ENCODE peak calls at places on chromosomes 1 and 21, in eight cellular contexts. E is ELR; D is NCI-H1436; X is hypothalamus; I is activated T-helper 1 cell treated with anti-CD3 and anti-CD28 coated beads, Interleukin-12 subunit alpha, Interleukin-12 subunit beta, Interleukin-2, Interleukin-4 antibody, amounts not matched to agents 30 ng/mL and 10 ng/mL and 1 ng/mL, durations not matched to agents 14 hours and 24 hours and 36 hours; Z is fibroblast of the conjunctiva; R is esophagus squamous epithelium; N is GM04504. W is an unnamed sample.

GRCh38 chr21:41956926-41957729 is 3.3 kb upstream of the C2CD2 start:
- DNase-seq in R (no peak), D (no peak), I (no peak), X (no peak), N (peak; percentile 64), E (peak; percentile 89), Z (no peak), W (peak; percentile 95)

GRCh38 chr1:36206323-36206858 is 17.9 kb upstream of the THRAP3 start:
- DNase-seq in R (no peak), Z (no peak), D (no peak), N (no peak), I (no peak), X (no peak), E (no peak), W (no peak)

GRCh38 chr1:10295471-10296085 is 85.2 kb downstream of the KIF1B start:
- DNase-seq in D (no peak), N (no peak), R (no peak), X (peak; percentile 32), I (no peak), Z (no peak), E (no peak), W (no peak)

GRCh38 chr1:85911742-85912141 is 203.5 kb upstream of the ZNHIT6 start:
- DNase-seq in E (peak; percentile 49), I (no peak), X (no peak), R (no peak), D (no peak), N (no peak), Z (no peak), W (peak; percentile 24)

GRCh38 chr1:73674945-73675561 is 522.9 kb downstream of the LRRIQ3 start:
- DNase-seq in Z (no peak), I (no peak), R (no peak), E (peak; percentile 29), N (peak; percentile 0), X (no peak), D (peak; percentile 13), W (peak; percentile 12)

GRCh38 chr1:90045853-90046563 is 51.1 kb downstream of the ZNF326 start:
- DNase-seq in E (peak; percentile 48), Z (peak; percentile 9), I (no peak), R (no peak), N (no peak), X (no peak), D (no peak), W (peak; percentile 16)

GRCh38 chr1:64033667-64034215 is 169.7 kb upstream of the UBE2U start:
- DNase-seq in Z (no peak), E (no peak), X (no peak), I (no peak), R (no peak), N (no peak), D (no peak), W (peak; percentile 82)

GRCh38 chr1:116986531-116987255 is 14.9 kb upstream of the CD101 start:
- DNase-seq in E (no peak), Z (no peak), X (no peak), N (no peak), D (no peak), R (no peak), I (peak; percentile 13), W (no peak)

GRCh38 chr1:196455697-196456096 is 152.5 kb downstream of the KCNT2 start:
- DNase-seq in R (no peak), E (no peak), Z (no peak), I (no peak), N (no peak), X (no peak), D (no peak), W (no peak)

GRCh38 chr1:18922319-18922726 is 20.0 kb upstream of the ALDH4A1 start:
- DNase-seq in Z (peak; percentile 62), E (peak; percentile 71), X (peak; percentile 46), D (no peak), N (peak; percentile 80), R (no peak), I (no peak), W (peak; percentile 79)

GRCh38 chr1:154344977-154345837 is 19.9 kb downstream of the ATP8B2 start:
- DNase-seq in N (no peak), R (no peak), E (peak; percentile 50), D (no peak), Z (no peak), X (no peak), I (peak; percentile 44), W (peak; percentile 69)

GRCh38 chr1:24105368-24106160 is 6.4 kb downstream of the MYOM3 start:
- DNase-seq in N (no peak), I (no peak), Z (no peak), X (no peak), E (no peak), R (no peak), D (peak; percentile 13), W (no peak)

GRCh38 chr1:227887697-227888403 is 59.9 kb downstream of the WNT9A start:
- DNase-seq in Z (no peak), R (no peak), D (no peak), E (no peak), I (no peak), X (no peak), N (no peak), W (no peak)

GRCh38 chr1:226549094-226549936 is 751 bp downstream of the STUM start:
- DNase-seq in R (no peak), E (peak; percentile 7), I (no peak), X (no peak), D (no peak), N (no peak), Z (no peak), W (no peak)

GRCh38 chr1:27044613-27045091 is 32.0 kb upstream of the TENT5B start:
- DNase-seq in X (peak; percentile 51), Z (peak; percentile 62), D (peak; percentile 86), N (peak; percentile 52), I (peak; percentile 81), R (no peak), E (peak; percentile 85), W (peak; percentile 73)

GRCh38 chr1:30058966-30059365 is 664.4 kb downstream of the MATN1 start:
- DNase-seq in X (no peak), I (no peak), R (no peak), N (peak; percentile 64), D (no peak), Z (peak; percentile 65), E (peak; percentile 91), W (peak; percentile 79)

GRCh38 chr21:36765229-36765628 is 66.3 kb downstream of the SIM2 start:
- DNase-seq in E (peak; percentile 37), R (no peak), Z (no peak), D (no peak), I (no peak), X (no peak), N (no peak), W (peak; percentile 20)

GRCh38 chr1:151693057-151693651 is 23.4 kb downstream of the CELF3 start:
- DNase-seq in Z (peak; percentile 20), X (no peak), N (no peak), I (no peak), R (no peak), D (peak; percentile 16), E (peak; percentile 60), W (peak; percentile 44)

GRCh38 chr1:22529901-22530621 is 33.2 kb upstream of the EPHA8 start:
- DNase-seq in N (peak; percentile 10), R (no peak), D (no peak), X (no peak), E (peak; percentile 52), Z (peak; percentile 26), I (no peak), W (peak; percentile 39)

GRCh38 chr1:220818421-220819173 is 31.9 kb downstream of the MTARC1 start:
- DNase-seq in D (no peak), N (peak; percentile 93), I (no peak), Z (no peak), X (no peak), E (peak; percentile 95), R (no peak), W (peak; percentile 98)

GRCh38 chr1:207908112-207908734 is 2.7 kb downstream of the CD34 start:
- DNase-seq in R (no peak), I (no peak), Z (no peak), D (no peak), X (no peak), E (no peak), N (no peak), W (no peak)

GRCh38 chr21:32940079-32941014 is 85.4 kb upstream of the OLIG2 start:
- DNase-seq in R (no peak), D (peak; percentile 39), Z (peak; percentile 33), I (no peak), N (no peak), X (no peak), E (peak; percentile 55), W (peak; percentile 46)